ENCODE peak calls at places on chromosomes 1 and 21, in nine cellular contexts. One of them, this sample, is unnamed.

GRCh38 chr1:220885971-220886370 is 6.7 kb downstream of the HLX start:
- DNase-seq in neural progenitor cell: no peak
- DNase-seq in left ventricle myocardium inferior: no peak
- DNase-seq in heart left ventricle: no peak
- DNase-seq in OCI-LY7: no peak
- DNase-seq in tibial nerve: no peak
- DNase-seq in body of pancreas: no peak
- DNase-seq in cardiac muscle cell: no peak
- DNase-seq in fibroblast of lung: no peak
- DNase-seq in this sample: no peak

GRCh38 chr21:33229776-33230517 is at the start of gene IFNAR2:
- DNase-seq in neural progenitor cell: peak; percentile 91
- DNase-seq in left ventricle myocardium inferior: peak; percentile 84
- DNase-seq in OCI-LY7: peak; percentile 75
- DNase-seq in body of pancreas: peak; percentile 72
- DNase-seq in cardiac muscle cell: peak; percentile 70
- DNase-seq in fibroblast of lung: peak; percentile 39
- DNase-seq in heart left ventricle: peak; percentile 91
- DNase-seq in tibial nerve: peak; percentile 43
- DNase-seq in this sample: peak; percentile 89

GRCh38 chr1:167661527-167662436 is 31.8 kb downstream of the RCSD1 start:
- DNase-seq in heart left ventricle: no peak
- DNase-seq in fibroblast of lung: peak; percentile 88
- DNase-seq in neural progenitor cell: no peak
- DNase-seq in body of pancreas: no peak
- DNase-seq in left ventricle myocardium inferior: no peak
- DNase-seq in OCI-LY7: no peak
- DNase-seq in cardiac muscle cell: peak; percentile 88
- DNase-seq in tibial nerve: no peak
- DNase-seq in this sample: no peak

GRCh38 chr1:53628286-53628955 is 110.5 kb downstream of the GLIS1 start:
- DNase-seq in heart left ventricle: no peak
- DNase-seq in fibroblast of lung: no peak
- DNase-seq in OCI-LY7: no peak
- DNase-seq in body of pancreas: no peak
- DNase-seq in left ventricle myocardium inferior: no peak
- DNase-seq in tibial nerve: no peak
- DNase-seq in neural progenitor cell: no peak
- DNase-seq in cardiac muscle cell: no peak
- DNase-seq in this sample: peak; percentile 21

GRCh38 chr1:16986596-16987361 is 6.4 kb upstream of the MFAP2 start:
- DNase-seq in cardiac muscle cell: no peak
- DNase-seq in left ventricle myocardium inferior: no peak
- DNase-seq in neural progenitor cell: peak; percentile 79
- DNase-seq in tibial nerve: no peak
- DNase-seq in fibroblast of lung: no peak
- DNase-seq in OCI-LY7: no peak
- DNase-seq in heart left ventricle: no peak
- DNase-seq in body of pancreas: no peak
- DNase-seq in this sample: no peak

GRCh38 chr21:20739421-20739820 is 258.8 kb upstream of the NCAM2 start:
- DNase-seq in neural progenitor cell: peak; percentile 7
- DNase-seq in fibroblast of lung: no peak
- DNase-seq in left ventricle myocardium inferior: no peak
- DNase-seq in body of pancreas: no peak
- DNase-seq in heart left ventricle: no peak
- DNase-seq in cardiac muscle cell: no peak
- DNase-seq in tibial nerve: no peak
- DNase-seq in OCI-LY7: no peak
- DNase-seq in this sample: no peak

GRCh38 chr1:42002220-42002619 is 83.5 kb upstream of the HIVEP3 start:
- DNase-seq in OCI-LY7: no peak
- DNase-seq in neural progenitor cell: no peak
- DNase-seq in left ventricle myocardium inferior: no peak
- DNase-seq in cardiac muscle cell: no peak
- DNase-seq in body of pancreas: peak; percentile 46
- DNase-seq in fibroblast of lung: no peak
- DNase-seq in tibial nerve: no peak
- DNase-seq in heart left ventricle: no peak
- DNase-seq in this sample: peak; percentile 50

GRCh38 chr1:145995148-145995851 is 1.1 kb downstream of the TXNIP start:
- DNase-seq in fibroblast of lung: no peak
- DNase-seq in tibial nerve: no peak
- DNase-seq in left ventricle myocardium inferior: no peak
- DNase-seq in body of pancreas: no peak
- DNase-seq in cardiac muscle cell: no peak
- DNase-seq in neural progenitor cell: no peak
- DNase-seq in heart left ventricle: no peak
- DNase-seq in OCI-LY7: no peak
- DNase-seq in this sample: no peak

GRCh38 chr1:1005774-1006304 is 5.9 kb upstream of the HES4 start:
- DNase-seq in fibroblast of lung: no peak
- DNase-seq in neural progenitor cell: no peak
- DNase-seq in heart left ventricle: peak; percentile 58
- DNase-seq in cardiac muscle cell: no peak
- DNase-seq in left ventricle myocardium inferior: no peak
- DNase-seq in body of pancreas: no peak
- DNase-seq in OCI-LY7: no peak
- DNase-seq in tibial nerve: no peak
- DNase-seq in this sample: peak; percentile 53

GRCh38 chr21:15904389-15904788 is 174.6 kb downstream of the USP25 start:
- DNase-seq in body of pancreas: no peak
- DNase-seq in heart left ventricle: no peak
- DNase-seq in fibroblast of lung: no peak
- DNase-seq in OCI-LY7: no peak
- DNase-seq in neural progenitor cell: no peak
- DNase-seq in cardiac muscle cell: no peak
- DNase-seq in left ventricle myocardium inferior: no peak
- DNase-seq in tibial nerve: no peak
- DNase-seq in this sample: no peak

GRCh38 chr1:67270569-67270968 is 37.1 kb upstream of the IL12RB2 start:
- DNase-seq in fibroblast of lung: no peak
- DNase-seq in tibial nerve: no peak
- DNase-seq in OCI-LY7: no peak
- DNase-seq in body of pancreas: no peak
- DNase-seq in heart left ventricle: no peak
- DNase-seq in cardiac muscle cell: no peak
- DNase-seq in left ventricle myocardium inferior: no peak
- DNase-seq in neural progenitor cell: no peak
- DNase-seq in this sample: no peak

GRCh38 chr21:39345440-39345839 is 3.4 kb downstream of the HMGN1 start:
- DNase-seq in fibroblast of lung: no peak
- DNase-seq in body of pancreas: no peak
- DNase-seq in left ventricle myocardium inferior: no peak
- DNase-seq in heart left ventricle: no peak
- DNase-seq in neural progenitor cell: no peak
- DNase-seq in cardiac muscle cell: no peak
- DNase-seq in tibial nerve: no peak
- DNase-seq in OCI-LY7: no peak
- DNase-seq in this sample: no peak

GRCh38 chr1:110673197-110673701 is 1.5 kb downstream of the KCNA3 start:
- DNase-seq in cardiac muscle cell: no peak
- DNase-seq in neural progenitor cell: no peak
- DNase-seq in fibroblast of lung: no peak
- DNase-seq in left ventricle myocardium inferior: no peak
- DNase-seq in heart left ventricle: peak; percentile 47
- DNase-seq in tibial nerve: no peak
- DNase-seq in OCI-LY7: peak; percentile 72
- DNase-seq in body of pancreas: no peak
- DNase-seq in this sample: no peak

GRCh38 chr21:36202721-36203602 is 46.3 kb downstream of the DOP1B start:
- DNase-seq in body of pancreas: no peak
- DNase-seq in cardiac muscle cell: no peak
- DNase-seq in left ventricle myocardium inferior: no peak
- DNase-seq in OCI-LY7: no peak
- DNase-seq in heart left ventricle: no peak
- DNase-seq in tibial nerve: no peak
- DNase-seq in fibroblast of lung: no peak
- DNase-seq in neural progenitor cell: no peak
- DNase-seq in this sample: no peak

GRCh38 chr1:113429461-113430153 is 39.3 kb downstream of the MAGI3 start:
- DNase-seq in body of pancreas: no peak
- DNase-seq in fibroblast of lung: peak; percentile 25
- DNase-seq in tibial nerve: no peak
- DNase-seq in cardiac muscle cell: peak; percentile 20
- DNase-seq in neural progenitor cell: no peak
- DNase-seq in left ventricle myocardium inferior: no peak
- DNase-seq in OCI-LY7: no peak
- DNase-seq in heart left ventricle: no peak
- DNase-seq in this sample: no peak

GRCh38 chr1:25548601-25549000 is 5.2 kb downstream of the LDLRAP1 start:
- DNase-seq in body of pancreas: no peak
- DNase-seq in heart left ventricle: no peak
- DNase-seq in OCI-LY7: peak; percentile 17
- DNase-seq in tibial nerve: no peak
- DNase-seq in left ventricle myocardium inferior: no peak
- DNase-seq in neural progenitor cell: no peak
- DNase-seq in fibroblast of lung: no peak
- DNase-seq in cardiac muscle cell: no peak
- DNase-seq in this sample: no peak
- H3K27ac ChIP-seq in body of pancreas: no peak overlapping the region
- H3K27ac ChIP-seq in heart left ventricle: peak overlapping the region; percentile 79
- H3K27ac ChIP-seq in OCI-LY7: peak overlapping the region; percentile 90
- H3K27ac ChIP-seq in tibial nerve: peak overlapping the region; percentile 69
- H3K27ac ChIP-seq in left ventricle myocardium inferior: peak overlapping the region; percentile 85
- H3K27ac ChIP-seq in neural progenitor cell: no peak overlapping the region
- H3K27ac ChIP-seq in fibroblast of lung: no peak overlapping the region
- H3K27ac ChIP-seq in cardiac muscle cell: peak overlapping the region; percentile 68
- H3K27ac ChIP-seq in this sample: no peak overlapping the region

GRCh38 chr1:15748264-15748663 is 6.0 kb downstream of the TMEM82 start:
- DNase-seq in cardiac muscle cell: no peak
- DNase-seq in tibial nerve: no peak
- DNase-seq in fibroblast of lung: no peak
- DNase-seq in body of pancreas: no peak
- DNase-seq in heart left ventricle: no peak
- DNase-seq in OCI-LY7: no peak
- DNase-seq in left ventricle myocardium inferior: no peak
- DNase-seq in neural progenitor cell: no peak
- DNase-seq in this sample: no peak

GRCh38 chr1:15749399-15750291 is 7.3 kb downstream of the TMEM82 start:
- DNase-seq in heart left ventricle: no peak
- DNase-seq in fibroblast of lung: no peak
- DNase-seq in tibial nerve: no peak
- DNase-seq in body of pancreas: no peak
- DNase-seq in OCI-LY7: no peak
- DNase-seq in left ventricle myocardium inferior: no peak
- DNase-seq in cardiac muscle cell: peak; percentile 63
- DNase-seq in neural progenitor cell: no peak
- DNase-seq in this sample: no peak

GRCh38 chr1:15750924-15751323 is 7.7 kb upstream of the FBLIM1 start:
- DNase-seq in cardiac muscle cell: no peak
- DNase-seq in neural progenitor cell: no peak
- DNase-seq in heart left ventricle: no peak
- DNase-seq in left ventricle myocardium inferior: no peak
- DNase-seq in tibial nerve: no peak
- DNase-seq in OCI-LY7: no peak
- DNase-seq in fibroblast of lung: no peak
- DNase-seq in body of pancreas: no peak
- DNase-seq in this sample: no peak

GRCh38 chr1:15747378-15747777 is 5.1 kb downstream of the TMEM82 start:
- DNase-seq in left ventricle myocardium inferior: no peak
- DNase-seq in fibroblast of lung: no peak
- DNase-seq in heart left ventricle: no peak
- DNase-seq in tibial nerve: no peak
- DNase-seq in cardiac muscle cell: no peak
- DNase-seq in OCI-LY7: no peak
- DNase-seq in neural progenitor cell: no peak
- DNase-seq in body of pancreas: no peak
- DNase-seq in this sample: no peak

DNA sequence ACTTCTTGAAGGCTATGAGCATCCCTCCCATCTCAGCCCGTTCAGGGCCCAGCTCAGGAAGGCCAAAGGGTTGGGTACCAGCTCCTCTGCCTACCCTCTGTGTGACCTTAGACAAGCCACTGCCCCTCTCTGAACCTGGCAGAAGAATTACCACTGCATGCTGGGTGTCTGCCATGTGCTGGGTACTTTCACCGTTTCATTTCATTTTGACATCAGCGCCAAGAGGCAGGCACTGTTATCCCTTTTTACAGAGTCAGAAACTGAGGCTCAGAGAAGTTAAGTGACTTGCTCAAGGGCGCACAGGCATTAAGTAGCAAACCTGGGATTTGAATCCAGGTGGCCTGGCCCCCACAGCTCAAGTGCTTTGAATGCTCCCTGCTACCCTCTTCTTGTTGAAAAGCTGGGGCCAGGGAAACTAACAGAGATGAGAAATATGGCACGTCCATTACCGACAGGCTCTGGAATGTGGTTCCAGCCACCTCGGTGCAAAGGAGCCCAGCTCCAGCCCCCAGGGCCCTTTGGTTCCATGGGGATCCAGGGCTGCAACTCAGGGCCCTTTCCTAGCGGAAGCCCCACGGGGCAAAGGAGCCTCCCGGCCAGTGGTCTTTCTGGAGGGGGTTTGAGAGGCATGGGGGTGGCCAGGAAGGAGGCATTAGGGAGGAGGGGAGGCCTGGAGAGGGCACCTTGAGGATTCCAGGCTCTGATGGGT is 6.5 kb downstream of the TMEM82 start:
- DNase-seq in fibroblast of lung: no peak
- DNase-seq in heart left ventricle: no peak
- DNase-seq in body of pancreas: no peak
- DNase-seq in OCI-LY7: no peak
- DNase-seq in cardiac muscle cell: no peak
- DNase-seq in left ventricle myocardium inferior: no peak
- DNase-seq in tibial nerve: no peak
- DNase-seq in neural progenitor cell: no peak
- DNase-seq in this sample: no peak
- H3K4me3 ChIP-seq in fibroblast of lung: no peak overlapping the region
- H3K4me3 ChIP-seq in heart left ventricle: no peak overlapping the region
- H3K4me3 ChIP-seq in body of pancreas: no peak overlapping the region
- H3K4me3 ChIP-seq in OCI-LY7: no peak overlapping the region
- H3K4me3 ChIP-seq in cardiac muscle cell: no peak overlapping the region
- H3K4me3 ChIP-seq in left ventricle myocardium inferior: no peak overlapping the region
- H3K4me3 ChIP-seq in tibial nerve: no peak overlapping the region
- H3K4me3 ChIP-seq in neural progenitor cell: no peak overlapping the region
- H3K4me3 ChIP-seq in this sample: no peak overlapping the region

DNA sequence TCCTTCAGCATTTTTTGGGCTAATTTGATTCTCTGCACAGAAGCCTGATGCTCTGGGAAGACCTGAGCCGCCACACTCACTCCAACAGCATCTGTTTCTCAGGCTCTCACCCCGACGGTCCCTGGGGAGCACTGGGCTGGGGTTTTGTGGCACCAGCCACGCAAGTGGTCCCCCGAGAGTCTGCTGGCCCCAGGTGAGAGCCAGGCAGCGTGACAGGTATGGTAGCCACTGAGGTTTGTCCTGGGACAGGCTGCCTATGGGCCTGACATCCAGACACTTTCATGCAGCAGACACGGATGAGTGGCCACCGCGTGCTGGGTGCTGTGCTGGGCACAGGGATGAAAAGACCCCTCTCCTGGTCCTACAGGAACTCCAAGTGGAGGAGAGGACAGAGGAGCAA is 11.0 kb downstream of the AJAP1 start:
- DNase-seq in cardiac muscle cell: no peak
- DNase-seq in fibroblast of lung: no peak
- DNase-seq in OCI-LY7: no peak
- DNase-seq in heart left ventricle: no peak
- DNase-seq in neural progenitor cell: no peak
- DNase-seq in tibial nerve: no peak
- DNase-seq in left ventricle myocardium inferior: no peak
- DNase-seq in body of pancreas: no peak
- DNase-seq in this sample: no peak
- H3K27ac ChIP-seq in cardiac muscle cell: no peak overlapping the region
- H3K27ac ChIP-seq in fibroblast of lung: no peak overlapping the region
- H3K27ac ChIP-seq in OCI-LY7: no peak overlapping the region
- H3K27ac ChIP-seq in heart left ventricle: no peak overlapping the region
- H3K27ac ChIP-seq in neural progenitor cell: no peak overlapping the region
- H3K27ac ChIP-seq in tibial nerve: no peak overlapping the region
- H3K27ac ChIP-seq in left ventricle myocardium inferior: no peak overlapping the region
- H3K27ac ChIP-seq in body of pancreas: no peak overlapping the region
- H3K27ac ChIP-seq in this sample: no peak overlapping the region

GRCh38 chr1:47191940-47192457 is 2.2 kb upstream of the PDZK1IP1 start:
- DNase-seq in cardiac muscle cell: no peak
- DNase-seq in fibroblast of lung: no peak
- DNase-seq in heart left ventricle: no peak
- DNase-seq in tibial nerve: no peak
- DNase-seq in left ventricle myocardium inferior: no peak
- DNase-seq in body of pancreas: no peak
- DNase-seq in neural progenitor cell: no peak
- DNase-seq in OCI-LY7: no peak
- DNase-seq in this sample: no peak
- H3K4me3 ChIP-seq in cardiac muscle cell: no peak overlapping the region
- H3K4me3 ChIP-seq in fibroblast of lung: no peak overlapping the region
- H3K4me3 ChIP-seq in heart left ventricle: no peak overlapping the region
- H3K4me3 ChIP-seq in tibial nerve: no peak overlapping the region
- H3K4me3 ChIP-seq in left ventricle myocardium inferior: no peak overlapping the region
- H3K4me3 ChIP-seq in body of pancreas: no peak overlapping the region
- H3K4me3 ChIP-seq in neural progenitor cell: no peak overlapping the region
- H3K4me3 ChIP-seq in OCI-LY7: no peak overlapping the region
- H3K4me3 ChIP-seq in this sample: no peak overlapping the region